ENCODE peak calls at places on chromosomes 7 and 10, in six cellular contexts. One of them, this sample, is unnamed.

GRCh38 chr7:5532520-5533335 is 109.1 kb upstream of the TNRC18 start:
- DNase-seq in kidney epithelial cell: no peak
- DNase-seq in activated CD8-positive, alpha-beta memory T cell treated with anti-CD3 and anti-CD28 coated beads, Interleukin-2, amount 50 U/mL, for 48 hours: peak
- DNase-seq in NCI-H526: no peak
- DNase-seq in left cardiac atrium: peak
- DNase-seq in EL: no peak
- DNase-seq in this sample: peak

GRCh38 chr7:157013101-157013500 is 2.6 kb upstream of the MNX1 start:
- DNase-seq in kidney epithelial cell: no peak
- DNase-seq in activated CD8-positive, alpha-beta memory T cell treated with anti-CD3 and anti-CD28 coated beads, Interleukin-2, amount 50 U/mL, for 48 hours: no peak
- DNase-seq in NCI-H526: no peak
- DNase-seq in left cardiac atrium: no peak
- DNase-seq in EL: no peak
- DNase-seq in this sample: no peak

GRCh38 chr7:134766779-134767566 is 12.5 kb upstream of the CALD1 start:
- DNase-seq in left cardiac atrium: no peak
- DNase-seq in activated CD8-positive, alpha-beta memory T cell treated with anti-CD3 and anti-CD28 coated beads, Interleukin-2, amount 50 U/mL, for 48 hours: no peak
- DNase-seq in NCI-H526: no peak
- DNase-seq in EL: peak
- DNase-seq in kidney epithelial cell: no peak
- DNase-seq in this sample: no peak

GRCh38 chr7:6398943-6399342 is 48.8 kb downstream of the DAGLB start:
- DNase-seq in EL: no peak
- DNase-seq in activated CD8-positive, alpha-beta memory T cell treated with anti-CD3 and anti-CD28 coated beads, Interleukin-2, amount 50 U/mL, for 48 hours: no peak
- DNase-seq in kidney epithelial cell: peak
- DNase-seq in NCI-H526: no peak
- DNase-seq in left cardiac atrium: peak
- DNase-seq in this sample: no peak

GRCh38 chr7:96800824-96801223 is 91.2 kb upstream of the SEM1 start:
- DNase-seq in activated CD8-positive, alpha-beta memory T cell treated with anti-CD3 and anti-CD28 coated beads, Interleukin-2, amount 50 U/mL, for 48 hours: no peak
- DNase-seq in left cardiac atrium: no peak
- DNase-seq in kidney epithelial cell: no peak
- DNase-seq in NCI-H526: no peak
- DNase-seq in EL: no peak
- DNase-seq in this sample: no peak

GRCh38 chr7:150408393-150409299 is 29.5 kb downstream of the ZNF775 start:
- DNase-seq in activated CD8-positive, alpha-beta memory T cell treated with anti-CD3 and anti-CD28 coated beads, Interleukin-2, amount 50 U/mL, for 48 hours: no peak
- DNase-seq in left cardiac atrium: no peak
- DNase-seq in kidney epithelial cell: no peak
- DNase-seq in EL: no peak
- DNase-seq in NCI-H526: no peak
- DNase-seq in this sample: no peak

GRCh38 chr7:47092331-47092730 is 489.6 kb downstream of the TNS3 start:
- DNase-seq in kidney epithelial cell: no peak
- DNase-seq in EL: peak
- DNase-seq in activated CD8-positive, alpha-beta memory T cell treated with anti-CD3 and anti-CD28 coated beads, Interleukin-2, amount 50 U/mL, for 48 hours: no peak
- DNase-seq in NCI-H526: no peak
- DNase-seq in left cardiac atrium: no peak
- DNase-seq in this sample: no peak

GRCh38 chr7:142228681-142229080 is 29.2 kb downstream of the PRSS58 start:
- DNase-seq in kidney epithelial cell: no peak
- DNase-seq in activated CD8-positive, alpha-beta memory T cell treated with anti-CD3 and anti-CD28 coated beads, Interleukin-2, amount 50 U/mL, for 48 hours: no peak
- DNase-seq in EL: no peak
- DNase-seq in left cardiac atrium: no peak
- DNase-seq in NCI-H526: no peak
- DNase-seq in this sample: no peak

GRCh38 chr10:103265712-103266329 is 11.1 kb upstream of the INA start:
- DNase-seq in activated CD8-positive, alpha-beta memory T cell treated with anti-CD3 and anti-CD28 coated beads, Interleukin-2, amount 50 U/mL, for 48 hours: peak
- DNase-seq in left cardiac atrium: peak
- DNase-seq in kidney epithelial cell: peak
- DNase-seq in NCI-H526: no peak
- DNase-seq in EL: peak
- DNase-seq in this sample: peak